ENCODE peak calls at places on chromosomes 12 and 14, in seven cellular contexts. F, X, K, I, W, U and N are unnamed samples.
A peak's percentile ranks its signal among the peaks of the same experiment; 100 is the strongest.

GRCh38 chr14:101854366-101854765 is 92.9 kb downstream of the PPP2R5C start:
- DNase-seq in K (no peak), W (no peak), U (no peak), F (no peak), I (no peak), X (no peak), N (no peak)

GRCh38 chr12:110941391-110941790 is 21.0 kb upstream of the MYL2 start:
- DNase-seq in W (no peak), F (no peak), U (no peak), X (no peak), I (no peak), K (no peak), N (no peak)

GRCh38 chr12:116257213-116257612 is 20.3 kb downstream of the MED13L start:
- DNase-seq in X (no peak), U (no peak), K (no peak), I (no peak), W (no peak), F (peak; percentile 55), N (no peak)

GRCh38 chr14:91415794-91416743 is 1.6 kb downstream of the CCDC88C start:
- DNase-seq in K (peak; percentile 59), U (no peak), F (no peak), W (peak; percentile 90), I (no peak), X (no peak), N (no peak)

GRCh38 chr12:39824505-39825198 is 205.0 kb upstream of the ABCD2 start:
- DNase-seq in W (no peak), K (no peak), I (no peak), U (no peak), X (no peak), F (peak; percentile 42), N (no peak)

GRCh38 chr12:10722502-10722904 is 620 bp downstream of the YBX3 start:
- DNase-seq in U (peak; percentile 43), X (peak; percentile 46), K (peak; percentile 47), F (peak; percentile 71), W (peak; percentile 66), I (no peak), N (peak; percentile 70)

GRCh38 chr14:90783344-90783743 is 32.9 kb downstream of the TTC7B start:
- DNase-seq in W (no peak), F (no peak), I (no peak), U (no peak), X (no peak), K (no peak), N (no peak)

GRCh38 chr14:93734086-93734822 is 54.0 kb downstream of the PRIMA1 start:
- DNase-seq in U (no peak), F (no peak), W (no peak), K (no peak), X (no peak), I (no peak), N (no peak)

GRCh38 chr12:94762259-94762942 is 112.0 kb upstream of the TMCC3 start:
- DNase-seq in X (no peak), F (peak; percentile 26), I (peak; percentile 12), U (no peak), W (no peak), K (no peak), N (no peak)

GRCh38 chr14:100644784-100645183 is 57.6 kb upstream of the BEGAIN start:
- DNase-seq in F (no peak), U (no peak), I (no peak), X (no peak), K (no peak), W (no peak), N (no peak)

GRCh38 chr12:92866418-92866817 is 62.7 kb downstream of the EEA1 start:
- DNase-seq in W (no peak), K (no peak), X (no peak), U (no peak), F (peak; percentile 17), I (no peak), N (no peak)

GRCh38 chr12:65606008-65606766 is 218.1 kb upstream of the HMGA2 start:
- DNase-seq in W (no peak), F (no peak), U (no peak), I (no peak), K (no peak), X (no peak), N (no peak)

GRCh38 chr12:117847371-117847770 is 121.4 kb downstream of the KSR2 start:
- DNase-seq in W (no peak), F (no peak), X (no peak), I (no peak), U (no peak), K (no peak), N (no peak)

GRCh38 chr14:97523936-97524335 is 726.8 kb downstream of the VRK1 start:
- DNase-seq in I (no peak), U (no peak), K (no peak), F (peak; percentile 2), W (no peak), X (no peak), N (no peak)

GRCh38 chr12:74489543-74489942 is 48.1 kb upstream of the ATXN7L3B start:
- DNase-seq in X (no peak), I (no peak), W (no peak), U (no peak), K (no peak), F (no peak), N (no peak)

GRCh38 chr14:89029961-89030694 is 205.7 kb downstream of the TTC8 start:
- DNase-seq in U (no peak), W (no peak), F (no peak), K (no peak), I (no peak), X (no peak), N (no peak)

GRCh38 chr12:104165801-104166200 is 27.8 kb upstream of the NFYB start:
- DNase-seq in W (no peak), K (no peak), X (no peak), F (peak; percentile 33), U (no peak), I (no peak), N (no peak)